ENCODE peak calls at places on chromosomes 11 and 22, in six cellular contexts. L, T, B, D, W and H are unnamed samples.

GRCh38 chr11:87463486-87464102 is 425.9 kb downstream of the TMEM135 start:
- DNase-seq in L (peak), T (no peak), B (no peak), D (peak), W (peak), H (peak)

GRCh38 chr11:14585438-14585837 is 58.2 kb upstream of the PDE3B start:
- DNase-seq in L (no peak), T (no peak), B (no peak), D (no peak), W (no peak), H (no peak)

GRCh38 chr11:2130881-2131352 is 8.3 kb downstream of the IGF2 start:
- DNase-seq in L (no peak), T (no peak), B (no peak), D (no peak), W (no peak), H (no peak)

GRCh38 chr11:64181506-64182411 is 4.2 kb upstream of the STIP1 start:
- DNase-seq in L (peak), T (peak), B (peak), D (peak), W (peak), H (peak)

GRCh38 chr11:127862406-127862805 is 725.0 kb downstream of the ETS1 start:
- DNase-seq in L (peak), T (no peak), B (no peak), D (no peak), W (no peak), H (no peak)

GRCh38 chr11:1123970-1124369 is 33.8 kb upstream of the MUC5AC start:
- DNase-seq in L (no peak), T (no peak), B (no peak), D (no peak), W (no peak), H (no peak)

GRCh38 chr22:39527481-39527961 is 5.0 kb downstream of the RPS19BP1 start:
- DNase-seq in L (no peak), T (no peak), B (no peak), D (peak), W (no peak), H (no peak)

GRCh38 chr11:34978236-34979191 is 62.1 kb downstream of the PDHX start:
- DNase-seq in L (no peak), T (no peak), B (no peak), D (no peak), W (no peak), H (no peak)

GRCh38 chr11:127226376-127226775 is 225.8 kb upstream of the KIRREL3 start:
- DNase-seq in L (no peak), T (no peak), B (no peak), D (no peak), W (no peak), H (no peak)

GRCh38 chr11:76693791-76694190 is 23.2 kb upstream of the LRRC32 start:
- DNase-seq in L (no peak), T (no peak), B (no peak), D (no peak), W (no peak), H (no peak)

GRCh38 chr11:78759067-78759466 is 184.4 kb upstream of the NARS2 start:
- DNase-seq in L (no peak), T (no peak), B (no peak), D (no peak), W (peak), H (no peak)

GRCh38 chr11:46865340-46865739 is 19.3 kb upstream of the CKAP5 start:
- DNase-seq in L (peak), T (no peak), B (peak), D (no peak), W (peak), H (peak)

GRCh38 chr11:60971520-60971919 is at the start of gene CD6:
- DNase-seq in L (no peak), T (no peak), B (no peak), D (no peak), W (no peak), H (no peak)

GRCh38 chr11:84924290-84924689 is 702.9 kb downstream of the DLG2 start:
- DNase-seq in L (no peak), T (no peak), B (no peak), D (no peak), W (no peak), H (no peak)

GRCh38 chr11:121559812-121560211 is 107.0 kb upstream of the SORL1-AS1 start:
- DNase-seq in L (no peak), T (no peak), B (no peak), D (no peak), W (no peak), H (no peak)

GRCh38 chr11:90770007-90770406 is 547.2 kb upstream of the CHORDC1 start:
- DNase-seq in L (no peak), T (no peak), B (no peak), D (no peak), W (no peak), H (no peak)

GRCh38 chr11:78460468-78460867 is 42.8 kb upstream of the GAB2 start:
- DNase-seq in L (peak), T (no peak), B (no peak), D (no peak), W (peak), H (peak)

DNA sequence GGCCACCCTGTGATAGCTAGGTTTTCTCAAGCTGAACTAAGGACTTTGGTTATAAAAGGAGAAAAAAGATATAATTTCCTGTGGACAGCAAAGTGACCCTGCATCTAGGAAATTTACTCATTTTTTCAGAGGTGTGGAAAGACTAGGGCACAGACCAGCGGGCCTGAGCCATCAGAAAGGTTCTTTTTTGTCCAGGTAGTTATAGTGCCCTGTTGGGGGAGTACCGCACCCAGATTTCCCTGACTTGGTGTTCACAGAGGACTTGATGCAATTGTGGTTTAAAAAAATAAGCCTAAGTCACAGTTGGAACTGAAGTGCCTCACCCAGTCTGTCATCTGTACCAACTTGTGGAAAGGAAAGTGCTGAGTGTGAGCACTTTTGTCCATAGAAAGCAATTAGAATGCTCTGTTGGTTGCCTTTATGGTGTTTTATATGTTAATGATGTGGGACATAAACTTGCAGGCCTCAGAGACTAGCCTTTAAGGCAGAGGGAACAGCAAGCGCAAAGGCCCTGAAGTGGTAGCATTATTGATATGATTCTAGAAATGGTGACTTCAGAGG is 3.1 kb downstream of the SYT9 start:
- DNase-seq in L (no peak), T (no peak), B (no peak), D (no peak), W (no peak), H (no peak)
- H3K4me3 ChIP-seq in L (no peak), T (no peak), B (no peak), D (no peak), W (no peak), H (no peak)

GRCh38 chr11:11937433-11937832 is 71.0 kb downstream of the DKK3 start:
- DNase-seq in L (no peak), T (no peak), B (no peak), D (no peak), W (peak), H (no peak)

GRCh38 chr11:11944444-11944843 is 64.0 kb downstream of the DKK3 start:
- DNase-seq in L (no peak), T (no peak), B (no peak), D (no peak), W (no peak), H (no peak)

GRCh38 chr11:11942668-11943067 is 65.8 kb downstream of the DKK3 start:
- DNase-seq in L (no peak), T (no peak), B (no peak), D (no peak), W (no peak), H (no peak)

GRCh38 chr11:11937957-11938356 is 70.5 kb downstream of the DKK3 start:
- DNase-seq in L (no peak), T (no peak), B (no peak), D (no peak), W (no peak), H (no peak)

DNA sequence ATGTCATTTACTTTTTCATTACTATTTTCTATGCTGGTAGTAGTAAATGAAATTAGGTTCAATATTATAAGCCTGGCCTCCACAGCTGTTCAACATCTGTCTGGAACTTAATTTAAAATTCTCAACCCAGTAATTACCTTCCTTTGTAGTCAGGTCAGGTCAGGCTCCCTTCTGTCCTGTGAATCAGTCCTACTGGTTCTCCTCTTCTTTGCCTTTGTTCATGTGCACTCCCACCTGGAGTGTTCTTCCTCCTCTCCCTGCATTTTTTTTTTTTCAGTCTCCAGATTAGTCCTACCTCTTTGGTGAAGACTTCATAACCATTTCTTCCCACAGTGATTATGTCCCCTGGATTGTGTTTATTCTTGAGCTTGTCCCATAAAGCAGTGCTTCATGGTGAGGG is 67.9 kb downstream of the DKK3 start:
- DNase-seq in L (no peak), T (no peak), B (no peak), D (no peak), W (no peak), H (no peak)
- TF ChIP-seq CTCF in L (no peak), T (no peak), B (no peak), D (no peak), W (no peak), H (no peak)

DNA sequence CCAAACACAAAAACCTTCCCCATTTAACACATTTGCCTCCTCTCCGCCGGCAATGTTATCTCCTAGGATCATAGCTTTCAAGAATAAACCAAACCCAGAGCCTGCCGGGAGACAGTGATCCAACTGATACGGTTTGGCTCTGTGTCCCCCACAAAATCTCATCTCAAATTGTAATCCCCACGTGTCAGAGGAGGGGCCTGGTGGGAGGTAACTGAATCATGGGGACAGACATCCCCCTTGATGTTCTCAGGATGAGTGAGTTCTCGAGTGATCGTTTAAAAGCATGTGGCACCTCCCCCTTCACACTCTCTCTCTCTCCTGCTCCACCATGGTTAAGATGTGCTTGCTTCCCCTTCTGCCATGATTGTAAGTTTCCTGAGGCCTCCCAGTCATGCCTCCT is 33.3 kb downstream of the RBFOX2 start:
- DNase-seq in L (peak), T (no peak), B (no peak), D (no peak), W (no peak), H (peak)
- H3K4me3 ChIP-seq in L (no peak), T (no peak), B (peak), D (no peak), W (peak), H (peak)

DNA sequence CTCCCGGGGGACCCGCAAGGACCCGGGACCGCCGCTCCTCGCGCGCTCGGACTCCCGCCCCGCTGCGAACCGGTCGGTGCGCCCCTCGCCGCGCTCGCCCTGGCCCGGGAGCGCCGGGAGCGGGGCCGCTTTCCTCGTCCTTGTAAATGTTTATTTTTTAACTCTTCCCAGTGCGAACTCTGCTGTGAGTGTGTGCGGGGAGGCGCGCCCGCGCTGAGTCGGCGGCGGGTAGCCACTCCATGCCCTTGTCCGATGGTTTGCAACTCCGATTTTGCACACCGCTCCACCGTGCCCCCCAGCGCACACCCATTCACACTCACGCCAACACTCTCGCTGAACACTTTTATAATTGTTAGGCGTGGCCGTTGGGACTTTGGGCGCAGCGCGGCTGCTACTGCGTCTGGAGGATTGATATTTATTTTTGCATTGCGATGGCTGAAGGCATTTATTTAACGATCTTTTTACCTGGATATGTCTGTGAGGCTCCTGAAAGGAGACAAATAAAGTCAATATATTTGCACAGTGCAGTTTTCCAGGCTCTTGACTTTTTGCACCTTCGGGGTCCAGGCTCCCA is 1.0 kb downstream of the C11orf96 start:
- DNase-seq in L (peak), T (no peak), B (no peak), D (peak), W (no peak), H (no peak)
- TF ChIP-seq CTCF in L (no peak), T (no peak), B (no peak), D (no peak), W (no peak), H (no peak)

DNA sequence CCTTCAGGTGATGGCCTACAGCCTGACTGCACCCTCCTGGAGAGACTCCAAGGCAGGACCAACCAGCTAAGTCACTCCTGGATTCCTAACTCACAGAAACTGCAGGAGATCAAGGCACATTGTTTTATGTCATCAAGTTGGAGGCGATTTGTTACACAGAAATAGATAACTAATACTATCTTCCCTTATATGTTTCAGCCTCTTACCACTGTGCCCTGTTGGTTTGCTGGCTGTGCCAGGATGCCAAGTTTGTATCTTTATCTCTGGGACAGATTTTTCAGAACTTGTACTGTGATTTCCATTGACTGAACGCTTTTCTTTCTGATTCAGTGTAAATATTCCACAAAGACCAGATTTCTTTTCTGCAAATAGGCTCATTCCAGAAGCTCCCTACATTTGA is 76.2 kb upstream of the OPCML start:
- DNase-seq in L (no peak), T (no peak), B (no peak), D (no peak), W (no peak), H (no peak)
- H3K4me3 ChIP-seq in L (no peak), T (no peak), B (no peak), D (no peak), W (no peak), H (no peak)

GRCh38 chr22:46000081-46001027 is 23.4 kb upstream of the WNT7B start:
- DNase-seq in L (no peak), T (no peak), B (no peak), D (no peak), W (no peak), H (no peak)

GRCh38 chr22:45999379-45999971 is 22.5 kb upstream of the WNT7B start:
- DNase-seq in L (no peak), T (no peak), B (no peak), D (no peak), W (no peak), H (no peak)

GRCh38 chr22:46002757-46003270 is 25.9 kb upstream of the WNT7B start:
- DNase-seq in L (no peak), T (no peak), B (no peak), D (no peak), W (peak), H (peak)

GRCh38 chr22:46001426-46002106 is 24.6 kb upstream of the WNT7B start:
- DNase-seq in L (no peak), T (no peak), B (no peak), D (no peak), W (no peak), H (no peak)

DNA sequence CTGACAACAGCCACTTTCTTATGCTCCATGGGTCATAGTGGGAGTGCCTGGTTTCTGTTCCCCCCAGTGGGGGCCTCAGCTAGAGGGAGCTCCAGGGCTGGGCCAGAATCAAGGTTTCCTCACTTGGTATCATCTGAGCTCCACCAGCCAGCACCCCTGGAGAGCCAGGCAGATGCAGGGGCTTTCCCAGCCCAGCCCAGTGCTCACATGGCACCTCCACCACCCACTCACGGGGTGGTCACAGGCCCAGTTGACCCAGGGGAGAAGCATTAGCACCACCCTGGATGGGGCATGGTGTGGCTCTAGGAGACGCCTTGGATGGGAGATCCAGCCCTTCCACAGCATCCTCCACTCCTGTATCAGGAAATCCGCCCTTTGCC is 24.1 kb upstream of the WNT7B start:
- DNase-seq in L (no peak), T (no peak), B (no peak), D (no peak), W (no peak), H (no peak)
- TF ChIP-seq CTCF in L (peak), T (no peak), B (no peak), D (no peak), W (no peak), H (peak)